ENCODE peak calls at places on chromosomes 5 and 9, in six cellular contexts. One of them, this sample, is unnamed.

GRCh38 chr5:149141957-149142851 is 911 bp downstream of the ABLIM3 start:
- DNase-seq in stimulated activated CD4-positive, alpha-beta T cell treated with anti-CD3 and anti-CD28 coated beads, Interleukin-1b, Interleukin-23, amount 100 ng/mL, for 24 hours: no peak
- DNase-seq in amygdala: no peak
- DNase-seq in activated CD4-positive, CD25-positive, alpha-beta regulatory T cell treated with anti-CD3 and anti-CD28 coated beads, Interleukin-2, amount 50 U/mL, for 16 hours: no peak
- DNase-seq in T follicular helper cell: no peak
- DNase-seq in RPMI8226: no peak
- DNase-seq in this sample: no peak

GRCh38 chr5:158074992-158075769 is 216.2 kb upstream of the CLINT1 start:
- DNase-seq in stimulated activated CD4-positive, alpha-beta T cell treated with anti-CD3 and anti-CD28 coated beads, Interleukin-1b, Interleukin-23, amount 100 ng/mL, for 24 hours: peak; percentile 3
- DNase-seq in amygdala: no peak
- DNase-seq in activated CD4-positive, CD25-positive, alpha-beta regulatory T cell treated with anti-CD3 and anti-CD28 coated beads, Interleukin-2, amount 50 U/mL, for 16 hours: no peak
- DNase-seq in T follicular helper cell: peak; percentile 4
- DNase-seq in RPMI8226: peak; percentile 53
- DNase-seq in this sample: peak; percentile 19

GRCh38 chr5:31847354-31847753 is 208.4 kb downstream of the PDZD2 start:
- DNase-seq in stimulated activated CD4-positive, alpha-beta T cell treated with anti-CD3 and anti-CD28 coated beads, Interleukin-1b, Interleukin-23, amount 100 ng/mL, for 24 hours: no peak
- DNase-seq in amygdala: no peak
- DNase-seq in activated CD4-positive, CD25-positive, alpha-beta regulatory T cell treated with anti-CD3 and anti-CD28 coated beads, Interleukin-2, amount 50 U/mL, for 16 hours: no peak
- DNase-seq in T follicular helper cell: no peak
- DNase-seq in RPMI8226: no peak
- DNase-seq in this sample: no peak

GRCh38 chr9:98372077-98372812 is 116.8 kb upstream of the TBC1D2 start:
- DNase-seq in stimulated activated CD4-positive, alpha-beta T cell treated with anti-CD3 and anti-CD28 coated beads, Interleukin-1b, Interleukin-23, amount 100 ng/mL, for 24 hours: no peak
- DNase-seq in amygdala: no peak
- DNase-seq in activated CD4-positive, CD25-positive, alpha-beta regulatory T cell treated with anti-CD3 and anti-CD28 coated beads, Interleukin-2, amount 50 U/mL, for 16 hours: no peak
- DNase-seq in T follicular helper cell: no peak
- DNase-seq in RPMI8226: no peak
- DNase-seq in this sample: no peak

GRCh38 chr5:115396698-115397097 is 100.2 kb upstream of the CCDC112 start:
- DNase-seq in stimulated activated CD4-positive, alpha-beta T cell treated with anti-CD3 and anti-CD28 coated beads, Interleukin-1b, Interleukin-23, amount 100 ng/mL, for 24 hours: no peak
- DNase-seq in amygdala: no peak
- DNase-seq in activated CD4-positive, CD25-positive, alpha-beta regulatory T cell treated with anti-CD3 and anti-CD28 coated beads, Interleukin-2, amount 50 U/mL, for 16 hours: no peak
- DNase-seq in T follicular helper cell: no peak
- DNase-seq in RPMI8226: no peak
- DNase-seq in this sample: no peak

GRCh38 chr5:169084775-169085566 is 216.0 kb downstream of the SLIT3 start:
- DNase-seq in stimulated activated CD4-positive, alpha-beta T cell treated with anti-CD3 and anti-CD28 coated beads, Interleukin-1b, Interleukin-23, amount 100 ng/mL, for 24 hours: no peak
- DNase-seq in amygdala: no peak
- DNase-seq in activated CD4-positive, CD25-positive, alpha-beta regulatory T cell treated with anti-CD3 and anti-CD28 coated beads, Interleukin-2, amount 50 U/mL, for 16 hours: no peak
- DNase-seq in T follicular helper cell: no peak
- DNase-seq in RPMI8226: no peak
- DNase-seq in this sample: no peak

GRCh38 chr9:89661956-89662717 is 57.3 kb downstream of the GADD45G start:
- DNase-seq in stimulated activated CD4-positive, alpha-beta T cell treated with anti-CD3 and anti-CD28 coated beads, Interleukin-1b, Interleukin-23, amount 100 ng/mL, for 24 hours: no peak
- DNase-seq in amygdala: peak; percentile 85
- DNase-seq in activated CD4-positive, CD25-positive, alpha-beta regulatory T cell treated with anti-CD3 and anti-CD28 coated beads, Interleukin-2, amount 50 U/mL, for 16 hours: no peak
- DNase-seq in T follicular helper cell: no peak
- DNase-seq in RPMI8226: peak; percentile 91
- DNase-seq in this sample: no peak

GRCh38 chr5:124663101-124663506 is 83.3 kb downstream of the ZNF608 start:
- DNase-seq in stimulated activated CD4-positive, alpha-beta T cell treated with anti-CD3 and anti-CD28 coated beads, Interleukin-1b, Interleukin-23, amount 100 ng/mL, for 24 hours: no peak
- DNase-seq in amygdala: no peak
- DNase-seq in activated CD4-positive, CD25-positive, alpha-beta regulatory T cell treated with anti-CD3 and anti-CD28 coated beads, Interleukin-2, amount 50 U/mL, for 16 hours: no peak
- DNase-seq in T follicular helper cell: no peak
- DNase-seq in RPMI8226: no peak
- DNase-seq in this sample: no peak

GRCh38 chr9:8859416-8859815 is 1059.8 kb upstream of the DMAC1 start:
- DNase-seq in stimulated activated CD4-positive, alpha-beta T cell treated with anti-CD3 and anti-CD28 coated beads, Interleukin-1b, Interleukin-23, amount 100 ng/mL, for 24 hours: no peak
- DNase-seq in amygdala: no peak
- DNase-seq in activated CD4-positive, CD25-positive, alpha-beta regulatory T cell treated with anti-CD3 and anti-CD28 coated beads, Interleukin-2, amount 50 U/mL, for 16 hours: no peak
- DNase-seq in T follicular helper cell: no peak
- DNase-seq in RPMI8226: no peak
- DNase-seq in this sample: no peak

GRCh38 chr5:59768204-59769040 is 125.1 kb downstream of the PDE4D start:
- DNase-seq in stimulated activated CD4-positive, alpha-beta T cell treated with anti-CD3 and anti-CD28 coated beads, Interleukin-1b, Interleukin-23, amount 100 ng/mL, for 24 hours: no peak
- DNase-seq in amygdala: no peak
- DNase-seq in activated CD4-positive, CD25-positive, alpha-beta regulatory T cell treated with anti-CD3 and anti-CD28 coated beads, Interleukin-2, amount 50 U/mL, for 16 hours: no peak
- DNase-seq in T follicular helper cell: no peak
- DNase-seq in RPMI8226: no peak
- DNase-seq in this sample: peak; percentile 26

GRCh38 chr9:3962467-3962866 is 337.4 kb downstream of the GLIS3 start:
- DNase-seq in stimulated activated CD4-positive, alpha-beta T cell treated with anti-CD3 and anti-CD28 coated beads, Interleukin-1b, Interleukin-23, amount 100 ng/mL, for 24 hours: no peak
- DNase-seq in amygdala: no peak
- DNase-seq in activated CD4-positive, CD25-positive, alpha-beta regulatory T cell treated with anti-CD3 and anti-CD28 coated beads, Interleukin-2, amount 50 U/mL, for 16 hours: no peak
- DNase-seq in T follicular helper cell: no peak
- DNase-seq in RPMI8226: no peak
- DNase-seq in this sample: no peak

GRCh38 chr5:35777358-35778087 is 79.2 kb upstream of the IL7R start:
- DNase-seq in stimulated activated CD4-positive, alpha-beta T cell treated with anti-CD3 and anti-CD28 coated beads, Interleukin-1b, Interleukin-23, amount 100 ng/mL, for 24 hours: peak; percentile 63
- DNase-seq in amygdala: no peak
- DNase-seq in activated CD4-positive, CD25-positive, alpha-beta regulatory T cell treated with anti-CD3 and anti-CD28 coated beads, Interleukin-2, amount 50 U/mL, for 16 hours: peak; percentile 56
- DNase-seq in T follicular helper cell: peak; percentile 67
- DNase-seq in RPMI8226: peak; percentile 54
- DNase-seq in this sample: peak; percentile 77

GRCh38 chr5:1547655-1548054 is 23.9 kb upstream of the LPCAT1 start:
- DNase-seq in stimulated activated CD4-positive, alpha-beta T cell treated with anti-CD3 and anti-CD28 coated beads, Interleukin-1b, Interleukin-23, amount 100 ng/mL, for 24 hours: no peak
- DNase-seq in amygdala: no peak
- DNase-seq in activated CD4-positive, CD25-positive, alpha-beta regulatory T cell treated with anti-CD3 and anti-CD28 coated beads, Interleukin-2, amount 50 U/mL, for 16 hours: no peak
- DNase-seq in T follicular helper cell: no peak
- DNase-seq in RPMI8226: no peak
- DNase-seq in this sample: no peak

GRCh38 chr5:10277773-10278630 is 27.9 kb downstream of the CCT5 start:
- DNase-seq in stimulated activated CD4-positive, alpha-beta T cell treated with anti-CD3 and anti-CD28 coated beads, Interleukin-1b, Interleukin-23, amount 100 ng/mL, for 24 hours: no peak
- DNase-seq in amygdala: no peak
- DNase-seq in activated CD4-positive, CD25-positive, alpha-beta regulatory T cell treated with anti-CD3 and anti-CD28 coated beads, Interleukin-2, amount 50 U/mL, for 16 hours: no peak
- DNase-seq in T follicular helper cell: no peak
- DNase-seq in RPMI8226: no peak
- DNase-seq in this sample: no peak

GRCh38 chr5:23139338-23140171 is 286.4 kb upstream of the CDH12 start:
- DNase-seq in stimulated activated CD4-positive, alpha-beta T cell treated with anti-CD3 and anti-CD28 coated beads, Interleukin-1b, Interleukin-23, amount 100 ng/mL, for 24 hours: no peak
- DNase-seq in amygdala: no peak
- DNase-seq in activated CD4-positive, CD25-positive, alpha-beta regulatory T cell treated with anti-CD3 and anti-CD28 coated beads, Interleukin-2, amount 50 U/mL, for 16 hours: no peak
- DNase-seq in T follicular helper cell: no peak
- DNase-seq in RPMI8226: no peak
- DNase-seq in this sample: no peak

GRCh38 chr5:172793577-172794488 is 22.8 kb upstream of the DUSP1 start:
- DNase-seq in stimulated activated CD4-positive, alpha-beta T cell treated with anti-CD3 and anti-CD28 coated beads, Interleukin-1b, Interleukin-23, amount 100 ng/mL, for 24 hours: no peak
- DNase-seq in amygdala: no peak
- DNase-seq in activated CD4-positive, CD25-positive, alpha-beta regulatory T cell treated with anti-CD3 and anti-CD28 coated beads, Interleukin-2, amount 50 U/mL, for 16 hours: no peak
- DNase-seq in T follicular helper cell: no peak
- DNase-seq in RPMI8226: peak; percentile 21
- DNase-seq in this sample: no peak

GRCh38 chr5:125582358-125582757 is 835.9 kb upstream of the ZNF608 start:
- DNase-seq in stimulated activated CD4-positive, alpha-beta T cell treated with anti-CD3 and anti-CD28 coated beads, Interleukin-1b, Interleukin-23, amount 100 ng/mL, for 24 hours: no peak
- DNase-seq in amygdala: no peak
- DNase-seq in activated CD4-positive, CD25-positive, alpha-beta regulatory T cell treated with anti-CD3 and anti-CD28 coated beads, Interleukin-2, amount 50 U/mL, for 16 hours: no peak
- DNase-seq in T follicular helper cell: no peak
- DNase-seq in RPMI8226: no peak
- DNase-seq in this sample: no peak

GRCh38 chr9:91948423-91949292 is 1.4 kb downstream of the ROR2 start:
- DNase-seq in stimulated activated CD4-positive, alpha-beta T cell treated with anti-CD3 and anti-CD28 coated beads, Interleukin-1b, Interleukin-23, amount 100 ng/mL, for 24 hours: no peak
- DNase-seq in amygdala: no peak
- DNase-seq in activated CD4-positive, CD25-positive, alpha-beta regulatory T cell treated with anti-CD3 and anti-CD28 coated beads, Interleukin-2, amount 50 U/mL, for 16 hours: no peak
- DNase-seq in T follicular helper cell: no peak
- DNase-seq in RPMI8226: peak; percentile 32
- DNase-seq in this sample: no peak

GRCh38 chr5:37071901-37072581 is 177.1 kb downstream of the CPLANE1 start:
- DNase-seq in stimulated activated CD4-positive, alpha-beta T cell treated with anti-CD3 and anti-CD28 coated beads, Interleukin-1b, Interleukin-23, amount 100 ng/mL, for 24 hours: no peak
- DNase-seq in amygdala: no peak
- DNase-seq in activated CD4-positive, CD25-positive, alpha-beta regulatory T cell treated with anti-CD3 and anti-CD28 coated beads, Interleukin-2, amount 50 U/mL, for 16 hours: no peak
- DNase-seq in T follicular helper cell: no peak
- DNase-seq in RPMI8226: no peak
- DNase-seq in this sample: no peak

GRCh38 chr5:127068771-127069330 is 4.5 kb downstream of the C5orf63 start:
- DNase-seq in stimulated activated CD4-positive, alpha-beta T cell treated with anti-CD3 and anti-CD28 coated beads, Interleukin-1b, Interleukin-23, amount 100 ng/mL, for 24 hours: no peak
- DNase-seq in amygdala: no peak
- DNase-seq in activated CD4-positive, CD25-positive, alpha-beta regulatory T cell treated with anti-CD3 and anti-CD28 coated beads, Interleukin-2, amount 50 U/mL, for 16 hours: no peak
- DNase-seq in T follicular helper cell: no peak
- DNase-seq in RPMI8226: no peak
- DNase-seq in this sample: no peak

GRCh38 chr5:71786337-71787060 is 67.4 kb downstream of the CARTPT start:
- DNase-seq in stimulated activated CD4-positive, alpha-beta T cell treated with anti-CD3 and anti-CD28 coated beads, Interleukin-1b, Interleukin-23, amount 100 ng/mL, for 24 hours: no peak
- DNase-seq in amygdala: no peak
- DNase-seq in activated CD4-positive, CD25-positive, alpha-beta regulatory T cell treated with anti-CD3 and anti-CD28 coated beads, Interleukin-2, amount 50 U/mL, for 16 hours: no peak
- DNase-seq in T follicular helper cell: no peak
- DNase-seq in RPMI8226: no peak
- DNase-seq in this sample: no peak

GRCh38 chr9:93066978-93067603 is 8.6 kb downstream of the SUSD3 start:
- DNase-seq in stimulated activated CD4-positive, alpha-beta T cell treated with anti-CD3 and anti-CD28 coated beads, Interleukin-1b, Interleukin-23, amount 100 ng/mL, for 24 hours: no peak
- DNase-seq in amygdala: no peak
- DNase-seq in activated CD4-positive, CD25-positive, alpha-beta regulatory T cell treated with anti-CD3 and anti-CD28 coated beads, Interleukin-2, amount 50 U/mL, for 16 hours: no peak
- DNase-seq in T follicular helper cell: no peak
- DNase-seq in RPMI8226: no peak
- DNase-seq in this sample: no peak

GRCh38 chr5:177362102-177362868 is 4.6 kb downstream of the RGS14 start:
- DNase-seq in stimulated activated CD4-positive, alpha-beta T cell treated with anti-CD3 and anti-CD28 coated beads, Interleukin-1b, Interleukin-23, amount 100 ng/mL, for 24 hours: no peak
- DNase-seq in amygdala: no peak
- DNase-seq in activated CD4-positive, CD25-positive, alpha-beta regulatory T cell treated with anti-CD3 and anti-CD28 coated beads, Interleukin-2, amount 50 U/mL, for 16 hours: no peak
- DNase-seq in T follicular helper cell: peak; percentile 39
- DNase-seq in RPMI8226: peak; percentile 19
- DNase-seq in this sample: peak; percentile 38

GRCh38 chr5:40384782-40385390 is 294.8 kb upstream of the PTGER4 start:
- DNase-seq in stimulated activated CD4-positive, alpha-beta T cell treated with anti-CD3 and anti-CD28 coated beads, Interleukin-1b, Interleukin-23, amount 100 ng/mL, for 24 hours: no peak
- DNase-seq in amygdala: no peak
- DNase-seq in activated CD4-positive, CD25-positive, alpha-beta regulatory T cell treated with anti-CD3 and anti-CD28 coated beads, Interleukin-2, amount 50 U/mL, for 16 hours: no peak
- DNase-seq in T follicular helper cell: no peak
- DNase-seq in RPMI8226: no peak
- DNase-seq in this sample: no peak

GRCh38 chr5:6328173-6328572 is 50.2 kb downstream of the MED10 start:
- DNase-seq in stimulated activated CD4-positive, alpha-beta T cell treated with anti-CD3 and anti-CD28 coated beads, Interleukin-1b, Interleukin-23, amount 100 ng/mL, for 24 hours: no peak
- DNase-seq in amygdala: no peak
- DNase-seq in activated CD4-positive, CD25-positive, alpha-beta regulatory T cell treated with anti-CD3 and anti-CD28 coated beads, Interleukin-2, amount 50 U/mL, for 16 hours: no peak
- DNase-seq in T follicular helper cell: no peak
- DNase-seq in RPMI8226: peak; percentile 49
- DNase-seq in this sample: no peak

GRCh38 chr5:139725073-139725830 is 70.4 kb upstream of the PSD2 start:
- DNase-seq in stimulated activated CD4-positive, alpha-beta T cell treated with anti-CD3 and anti-CD28 coated beads, Interleukin-1b, Interleukin-23, amount 100 ng/mL, for 24 hours: no peak
- DNase-seq in amygdala: no peak
- DNase-seq in activated CD4-positive, CD25-positive, alpha-beta regulatory T cell treated with anti-CD3 and anti-CD28 coated beads, Interleukin-2, amount 50 U/mL, for 16 hours: no peak
- DNase-seq in T follicular helper cell: no peak
- DNase-seq in RPMI8226: no peak
- DNase-seq in this sample: no peak

GRCh38 chr5:137564475-137564961 is 65.4 kb upstream of the SPOCK1 start:
- DNase-seq in stimulated activated CD4-positive, alpha-beta T cell treated with anti-CD3 and anti-CD28 coated beads, Interleukin-1b, Interleukin-23, amount 100 ng/mL, for 24 hours: no peak
- DNase-seq in amygdala: no peak
- DNase-seq in activated CD4-positive, CD25-positive, alpha-beta regulatory T cell treated with anti-CD3 and anti-CD28 coated beads, Interleukin-2, amount 50 U/mL, for 16 hours: no peak
- DNase-seq in T follicular helper cell: no peak
- DNase-seq in RPMI8226: no peak
- DNase-seq in this sample: no peak

GRCh38 chr9:131094622-131095021 is 1.7 kb upstream of the AIF1L start:
- DNase-seq in stimulated activated CD4-positive, alpha-beta T cell treated with anti-CD3 and anti-CD28 coated beads, Interleukin-1b, Interleukin-23, amount 100 ng/mL, for 24 hours: no peak
- DNase-seq in amygdala: no peak
- DNase-seq in activated CD4-positive, CD25-positive, alpha-beta regulatory T cell treated with anti-CD3 and anti-CD28 coated beads, Interleukin-2, amount 50 U/mL, for 16 hours: no peak
- DNase-seq in T follicular helper cell: no peak
- DNase-seq in RPMI8226: peak; percentile 51
- DNase-seq in this sample: no peak

GRCh38 chr9:93649610-93650261 is 73.4 kb downstream of the PHF2 start:
- DNase-seq in stimulated activated CD4-positive, alpha-beta T cell treated with anti-CD3 and anti-CD28 coated beads, Interleukin-1b, Interleukin-23, amount 100 ng/mL, for 24 hours: no peak
- DNase-seq in amygdala: no peak
- DNase-seq in activated CD4-positive, CD25-positive, alpha-beta regulatory T cell treated with anti-CD3 and anti-CD28 coated beads, Interleukin-2, amount 50 U/mL, for 16 hours: no peak
- DNase-seq in T follicular helper cell: no peak
- DNase-seq in RPMI8226: no peak
- DNase-seq in this sample: no peak

GRCh38 chr9:88537743-88538055 is 2.7 kb downstream of the NXNL2 start:
- DNase-seq in stimulated activated CD4-positive, alpha-beta T cell treated with anti-CD3 and anti-CD28 coated beads, Interleukin-1b, Interleukin-23, amount 100 ng/mL, for 24 hours: no peak
- DNase-seq in amygdala: peak; percentile 21
- DNase-seq in activated CD4-positive, CD25-positive, alpha-beta regulatory T cell treated with anti-CD3 and anti-CD28 coated beads, Interleukin-2, amount 50 U/mL, for 16 hours: no peak
- DNase-seq in T follicular helper cell: no peak
- DNase-seq in RPMI8226: peak; percentile 34
- DNase-seq in this sample: no peak

GRCh38 chr9:124008307-124008854 is 3.2 kb upstream of the LHX2 start:
- DNase-seq in stimulated activated CD4-positive, alpha-beta T cell treated with anti-CD3 and anti-CD28 coated beads, Interleukin-1b, Interleukin-23, amount 100 ng/mL, for 24 hours: no peak
- DNase-seq in amygdala: no peak
- DNase-seq in activated CD4-positive, CD25-positive, alpha-beta regulatory T cell treated with anti-CD3 and anti-CD28 coated beads, Interleukin-2, amount 50 U/mL, for 16 hours: no peak
- DNase-seq in T follicular helper cell: no peak
- DNase-seq in RPMI8226: no peak
- DNase-seq in this sample: no peak

GRCh38 chr5:104800440-104801048 is 1238.0 kb upstream of the NUDT12 start:
- DNase-seq in stimulated activated CD4-positive, alpha-beta T cell treated with anti-CD3 and anti-CD28 coated beads, Interleukin-1b, Interleukin-23, amount 100 ng/mL, for 24 hours: no peak
- DNase-seq in amygdala: no peak
- DNase-seq in activated CD4-positive, CD25-positive, alpha-beta regulatory T cell treated with anti-CD3 and anti-CD28 coated beads, Interleukin-2, amount 50 U/mL, for 16 hours: no peak
- DNase-seq in T follicular helper cell: no peak
- DNase-seq in RPMI8226: peak; percentile 42
- DNase-seq in this sample: no peak

GRCh38 chr5:167716376-167716775 is 575.1 kb upstream of the WWC1 start:
- DNase-seq in stimulated activated CD4-positive, alpha-beta T cell treated with anti-CD3 and anti-CD28 coated beads, Interleukin-1b, Interleukin-23, amount 100 ng/mL, for 24 hours: no peak
- DNase-seq in amygdala: no peak
- DNase-seq in activated CD4-positive, CD25-positive, alpha-beta regulatory T cell treated with anti-CD3 and anti-CD28 coated beads, Interleukin-2, amount 50 U/mL, for 16 hours: no peak
- DNase-seq in T follicular helper cell: no peak
- DNase-seq in RPMI8226: no peak
- DNase-seq in this sample: no peak

GRCh38 chr5:64417390-64417789 is 88.4 kb upstream of the RGS7BP start:
- DNase-seq in stimulated activated CD4-positive, alpha-beta T cell treated with anti-CD3 and anti-CD28 coated beads, Interleukin-1b, Interleukin-23, amount 100 ng/mL, for 24 hours: no peak
- DNase-seq in amygdala: no peak
- DNase-seq in activated CD4-positive, CD25-positive, alpha-beta regulatory T cell treated with anti-CD3 and anti-CD28 coated beads, Interleukin-2, amount 50 U/mL, for 16 hours: no peak
- DNase-seq in T follicular helper cell: no peak
- DNase-seq in RPMI8226: peak; percentile 5
- DNase-seq in this sample: no peak

GRCh38 chr9:6645153-6646027 is at the start of gene GLDC:
- DNase-seq in stimulated activated CD4-positive, alpha-beta T cell treated with anti-CD3 and anti-CD28 coated beads, Interleukin-1b, Interleukin-23, amount 100 ng/mL, for 24 hours: no peak
- DNase-seq in amygdala: no peak
- DNase-seq in activated CD4-positive, CD25-positive, alpha-beta regulatory T cell treated with anti-CD3 and anti-CD28 coated beads, Interleukin-2, amount 50 U/mL, for 16 hours: no peak
- DNase-seq in T follicular helper cell: peak; percentile 10
- DNase-seq in RPMI8226: peak; percentile 34
- DNase-seq in this sample: no peak

GRCh38 chr5:1877434-1878049 is 5.2 kb downstream of the IRX4 start:
- DNase-seq in stimulated activated CD4-positive, alpha-beta T cell treated with anti-CD3 and anti-CD28 coated beads, Interleukin-1b, Interleukin-23, amount 100 ng/mL, for 24 hours: no peak
- DNase-seq in amygdala: no peak
- DNase-seq in activated CD4-positive, CD25-positive, alpha-beta regulatory T cell treated with anti-CD3 and anti-CD28 coated beads, Interleukin-2, amount 50 U/mL, for 16 hours: no peak
- DNase-seq in T follicular helper cell: no peak
- DNase-seq in RPMI8226: no peak
- DNase-seq in this sample: no peak

GRCh38 chr9:112898872-112899281 is 8.2 kb upstream of the SLC46A2 start:
- DNase-seq in stimulated activated CD4-positive, alpha-beta T cell treated with anti-CD3 and anti-CD28 coated beads, Interleukin-1b, Interleukin-23, amount 100 ng/mL, for 24 hours: no peak
- DNase-seq in amygdala: no peak
- DNase-seq in activated CD4-positive, CD25-positive, alpha-beta regulatory T cell treated with anti-CD3 and anti-CD28 coated beads, Interleukin-2, amount 50 U/mL, for 16 hours: no peak
- DNase-seq in T follicular helper cell: no peak
- DNase-seq in RPMI8226: no peak
- DNase-seq in this sample: no peak

GRCh38 chr5:167245871-167246270 is 1045.6 kb upstream of the WWC1 start:
- DNase-seq in stimulated activated CD4-positive, alpha-beta T cell treated with anti-CD3 and anti-CD28 coated beads, Interleukin-1b, Interleukin-23, amount 100 ng/mL, for 24 hours: no peak
- DNase-seq in amygdala: no peak
- DNase-seq in activated CD4-positive, CD25-positive, alpha-beta regulatory T cell treated with anti-CD3 and anti-CD28 coated beads, Interleukin-2, amount 50 U/mL, for 16 hours: no peak
- DNase-seq in T follicular helper cell: no peak
- DNase-seq in RPMI8226: no peak
- DNase-seq in this sample: no peak

This sample was measured in effector CD4-positive, alpha-beta T cell.